ENCODE peak calls at places on chromosome 6, in ten cellular contexts. V is body of pancreas, H is aorta, N is right lobe of liver, B is cardiac muscle cell, R is AG10803, W is GM23248, E is GM23338, O is fibroblast of lung, S is GM06990. F is an unnamed sample.

GRCh38 chr6:3569817-3570216 is 113.0 kb upstream of the SLC22A23 start:
- DNase-seq in B (no peak), E (no peak), R (peak; percentile 5), H (no peak), S (no peak), V (no peak), O (no peak), W (no peak), N (no peak), F (no peak)

GRCh38 chr6:756224-756623 is 63.3 kb upstream of the EXOC2 start:
- DNase-seq in N (no peak), H (no peak), R (no peak), S (no peak), E (no peak), W (no peak), V (no peak), O (no peak), B (no peak), F (no peak)

GRCh38 chr6:19836799-19837510 is at the start of gene ID4:
- DNase-seq in O (peak; percentile 91), R (peak; percentile 97), W (peak; percentile 99), H (peak; percentile 99), B (peak; percentile 99), V (peak; percentile 92), S (no peak), E (peak; percentile 97), N (peak; percentile 70), F (peak; percentile 63)

GRCh38 chr6:116881236-116881635 is 4.2 kb downstream of the RFX6 start:
- DNase-seq in W (peak; percentile 14), H (no peak), R (no peak), V (no peak), S (no peak), B (no peak), E (no peak), N (no peak), O (peak; percentile 21), F (no peak)

GRCh38 chr6:119333707-119334295 is 15.8 kb downstream of the MAN1A1 start:
- DNase-seq in E (peak; percentile 65), H (no peak), O (no peak), S (no peak), V (no peak), N (no peak), B (no peak), R (no peak), W (no peak), F (no peak)

GRCh38 chr6:106574729-106575458 is 54.4 kb downstream of the RTN4IP1 start:
- DNase-seq in W (peak; percentile 90), R (peak; percentile 78), V (no peak), E (no peak), N (no peak), S (no peak), H (no peak), B (peak; percentile 68), O (peak; percentile 60), F (peak; percentile 43)

GRCh38 chr6:128580224-128581110 is 60.1 kb upstream of the PTPRK start:
- DNase-seq in V (no peak), S (no peak), R (no peak), H (no peak), W (no peak), B (peak; percentile 69), O (no peak), N (no peak), E (no peak), F (no peak)

GRCh38 chr6:56450882-56451739 is 191.6 kb downstream of the DST start:
- DNase-seq in B (peak; percentile 88), W (peak; percentile 23), N (peak; percentile 77), H (no peak), O (peak; percentile 90), R (peak; percentile 45), V (peak; percentile 65), S (no peak), E (no peak), F (no peak)

GRCh38 chr6:44053760-44054556 is 73.3 kb downstream of the MRPL14 start:
- DNase-seq in S (no peak), B (peak; percentile 50), W (peak; percentile 86), N (no peak), R (peak; percentile 91), O (peak; percentile 58), E (no peak), H (no peak), V (no peak), F (no peak)

GRCh38 chr6:160679402-160679769 is 15.3 kb upstream of the LPA start:
- DNase-seq in B (no peak), O (no peak), W (no peak), V (peak; percentile 67), E (peak; percentile 77), S (no peak), R (no peak), N (peak; percentile 72), H (no peak), F (no peak)

GRCh38 chr6:1724616-1725015 is 114.9 kb downstream of the FOXC1 start:
- DNase-seq in H (no peak), E (peak; percentile 27), N (peak; percentile 59), W (no peak), S (no peak), B (no peak), O (no peak), R (no peak), V (no peak), F (no peak)

GRCh38 chr6:3566812-3567211 is 110.0 kb upstream of the SLC22A23 start:
- DNase-seq in B (peak; percentile 27), R (peak; percentile 47), S (no peak), O (peak; percentile 77), V (no peak), W (peak; percentile 42), N (no peak), E (no peak), H (no peak), F (no peak)

DNA sequence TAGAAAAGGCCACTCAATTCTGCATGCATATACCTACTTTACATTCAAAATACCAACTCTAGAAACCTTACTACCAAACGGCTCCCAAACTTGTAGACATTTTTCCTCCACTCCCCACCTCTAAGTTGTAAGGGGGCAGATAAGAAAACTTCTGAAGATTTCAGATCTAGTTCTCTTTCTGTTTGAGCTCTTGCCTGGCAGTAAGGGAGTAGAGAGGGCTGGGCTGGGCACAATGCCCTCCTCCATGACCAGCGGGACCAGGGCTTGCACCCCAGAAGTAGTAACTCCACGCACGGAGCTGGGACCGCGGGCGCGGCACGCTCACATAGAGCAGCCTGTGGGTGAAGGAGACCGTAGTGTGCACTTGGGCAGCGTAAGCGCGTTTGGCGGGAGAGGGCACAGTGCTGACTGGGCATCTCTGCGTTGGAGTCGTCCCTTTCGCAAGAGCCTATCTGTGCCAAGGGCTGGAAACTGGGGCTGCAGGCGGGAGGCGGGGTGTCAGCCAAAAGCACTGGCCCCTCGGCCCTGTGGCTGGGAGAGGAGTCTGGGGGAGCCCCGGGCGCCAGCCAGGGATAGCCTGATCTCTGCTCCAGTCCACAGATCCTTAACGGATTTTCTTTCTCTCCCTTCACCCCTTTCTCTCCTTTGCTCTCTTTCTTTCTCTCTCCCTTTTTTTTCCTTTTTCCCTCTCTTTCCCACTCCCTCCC is 32.4 kb downstream of the PHACTR1 start:
- DNase-seq in R (peak; percentile 33), O (no peak), W (peak; percentile 27), V (no peak), N (no peak), B (peak; percentile 32), S (no peak), E (peak; percentile 94), H (peak; percentile 62), F (no peak)
- H3K4me3 ChIP-seq in R (peak overlapping the region; percentile 61), O (no peak overlapping the region), W (peak overlapping the region; percentile 44), V (no peak overlapping the region), N (no peak overlapping the region), B (peak overlapping the region; percentile 51), S (no peak overlapping the region), E (peak overlapping the region; percentile 90), H (no peak overlapping the region), F (no peak overlapping the region)

GRCh38 chr6:137866200-137866913 is 702 bp upstream of the TNFAIP3 start:
- DNase-seq in V (peak; percentile 28), R (no peak), N (no peak), W (no peak), H (no peak), S (no peak), B (no peak), O (peak; percentile 18), E (peak; percentile 74), F (no peak)

GRCh38 chr6:137863126-137863996 is 3.7 kb upstream of the TNFAIP3 start:
- DNase-seq in W (peak; percentile 37), E (no peak), B (peak; percentile 71), S (no peak), N (no peak), H (no peak), V (no peak), O (peak; percentile 31), R (no peak), F (no peak)

GRCh38 chr6:137866914-137867684 is at the start of gene TNFAIP3:
- DNase-seq in W (peak; percentile 98), E (peak; percentile 90), B (peak; percentile 97), H (peak; percentile 98), N (peak; percentile 95), O (peak; percentile 93), S (peak; percentile 91), R (peak; percentile 90), V (peak; percentile 94), F (peak; percentile 57)

GRCh38 chr6:137862419-137863125 is 4.5 kb upstream of the TNFAIP3 start:
- DNase-seq in H (no peak), E (no peak), R (no peak), S (no peak), O (no peak), N (no peak), V (no peak), B (no peak), W (no peak), F (no peak)

DNA sequence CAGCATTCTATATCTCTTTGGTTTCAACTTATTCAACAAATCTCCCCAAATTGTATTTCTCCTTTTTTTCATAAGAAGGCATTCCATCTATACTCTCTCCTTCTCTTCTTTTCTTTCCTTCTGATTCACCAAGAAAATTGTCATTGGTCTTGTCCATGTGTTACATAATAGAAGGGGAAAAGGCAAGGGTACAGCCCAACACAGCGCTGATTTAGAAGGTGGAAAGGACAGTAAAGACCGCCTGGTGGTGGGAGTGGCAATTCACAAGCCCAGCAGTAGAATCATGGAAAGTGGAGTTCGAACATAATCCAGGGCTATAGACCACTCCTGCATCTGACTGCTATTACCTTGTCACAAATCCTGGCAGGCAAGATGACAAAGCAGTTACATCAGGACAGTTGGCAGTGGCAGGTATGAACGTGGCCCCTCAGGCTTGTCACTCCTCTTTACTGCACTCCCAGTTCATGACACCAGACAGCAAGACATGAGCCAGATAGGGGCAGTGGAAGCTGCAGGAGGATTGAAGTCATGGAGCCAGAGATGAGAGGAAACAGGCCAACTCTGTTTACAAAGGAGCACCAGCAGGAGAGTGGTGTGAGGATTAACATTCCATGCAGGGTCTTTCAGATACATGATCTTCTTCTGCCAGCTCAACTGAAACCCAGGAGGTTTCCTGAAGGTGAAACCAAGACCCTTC is 2.1 kb upstream of the TNFAIP3 start:
- DNase-seq in B (no peak), N (no peak), O (no peak), W (no peak), H (no peak), E (no peak), V (no peak), R (no peak), S (no peak), F (no peak)
- H3K4me3 ChIP-seq in B (no peak overlapping the region), N (no peak overlapping the region), O (no peak overlapping the region), W (no peak overlapping the region), H (no peak overlapping the region), E (no peak overlapping the region), V (no peak overlapping the region), R (no peak overlapping the region), S (no peak overlapping the region), F (no peak overlapping the region)

GRCh38 chr6:108838101-108838717 is 10.0 kb upstream of the ARMC2 start:
- DNase-seq in N (no peak), S (no peak), O (peak; percentile 14), H (no peak), B (peak; percentile 19), R (peak; percentile 9), V (peak; percentile 28), W (no peak), E (peak; percentile 87), F (no peak)
- H3K4me3 ChIP-seq in N (no peak overlapping the region), S (no peak overlapping the region), O (no peak overlapping the region), H (no peak overlapping the region), B (no peak overlapping the region), R (no peak overlapping the region), V (no peak overlapping the region), W (no peak overlapping the region), E (peak overlapping the region; percentile 47), F (no peak overlapping the region)

GRCh38 chr6:12222405-12223366 is 67.5 kb upstream of the EDN1 start:
- DNase-seq in E (peak; percentile 4), R (no peak), V (no peak), S (no peak), O (no peak), B (no peak), W (no peak), H (no peak), N (no peak), F (no peak)
- H3K4me3 ChIP-seq in E (no peak overlapping the region), R (no peak overlapping the region), V (no peak overlapping the region), S (no peak overlapping the region), O (no peak overlapping the region), B (no peak overlapping the region), W (no peak overlapping the region), H (no peak overlapping the region), N (no peak overlapping the region), F (no peak overlapping the region)

F was measured in epithelial cell of proximal tubule.